ENCODE peak calls at places on chromosomes 1 and 21, in seven cellular contexts. D, S, P, R, Z, L and I are unnamed samples.

GRCh38 chr1:12586171-12586942 is 31.7 kb downstream of the DHRS3 start:
- DNase-seq in R (no peak), P (no peak), Z (no peak), S (no peak), D (no peak), L (no peak), I (no peak)

GRCh38 chr1:13687361-13687760 is 12.6 kb upstream of the PRDM2 start:
- DNase-seq in P (no peak), Z (no peak), S (no peak), R (no peak), D (no peak), L (no peak), I (no peak)

GRCh38 chr1:208007938-208008342 is 97.0 kb upstream of the CD34 start:
- DNase-seq in P (no peak), Z (peak), R (peak), S (no peak), L (no peak), D (peak), I (no peak)

GRCh38 chr1:234921266-234922062 is 207.2 kb downstream of the TOMM20 start:
- DNase-seq in P (no peak), S (no peak), Z (no peak), L (no peak), R (no peak), D (no peak), I (no peak)

GRCh38 chr1:95041491-95042165 is 31.1 kb downstream of the ALG14 start:
- DNase-seq in P (no peak), S (peak), Z (peak), L (peak), R (peak), D (peak), I (no peak)

GRCh38 chr1:109272831-109273547 is 10.0 kb downstream of the PSRC1 start:
- DNase-seq in L (no peak), P (no peak), S (no peak), Z (no peak), R (peak), D (peak), I (no peak)

GRCh38 chr1:202355944-202356553 is 7.5 kb downstream of the PPP1R12B start:
- DNase-seq in P (no peak), Z (no peak), S (no peak), L (no peak), D (no peak), R (no peak), I (no peak)

GRCh38 chr1:86596253-86596652 is 49.4 kb downstream of the CLCA4 start:
- DNase-seq in D (no peak), Z (no peak), P (no peak), L (no peak), R (no peak), S (no peak), I (no peak)

GRCh38 chr1:110483308-110483685 is 32.3 kb downstream of the PROK1 start:
- DNase-seq in S (no peak), L (no peak), R (no peak), D (no peak), P (no peak), Z (no peak), I (no peak)

GRCh38 chr1:55214214-55214902 is 806 bp downstream of the USP24 start:
- DNase-seq in L (no peak), R (peak), P (no peak), S (peak), D (peak), Z (no peak), I (no peak)

GRCh38 chr1:32338637-32339145 is 2.7 kb upstream of the MARCKSL1 start:
- DNase-seq in R (no peak), D (no peak), L (no peak), S (no peak), Z (no peak), P (no peak), I (no peak)

GRCh38 chr1:226973898-226974543 is 33.9 kb downstream of the COQ8A start:
- DNase-seq in P (no peak), R (peak), D (no peak), L (no peak), S (peak), Z (no peak), I (no peak)

GRCh38 chr21:46427516-46427915 is 31.2 kb upstream of the DIP2A start:
- DNase-seq in L (no peak), D (no peak), S (no peak), Z (no peak), R (no peak), P (no peak), I (no peak)

GRCh38 chr1:18191037-18191867 is 83.7 kb downstream of the IGSF21 start:
- DNase-seq in Z (no peak), D (no peak), P (no peak), S (no peak), L (no peak), R (no peak), I (peak)

GRCh38 chr1:24284156-24284471 is 35.0 kb upstream of the GRHL3 start:
- DNase-seq in Z (no peak), R (peak), D (no peak), S (no peak), L (no peak), P (no peak), I (no peak)